ENCODE peak calls at places on chromosomes 13 and 19, in nine cellular contexts. I, H, N, F, K, W, O, Q and M are unnamed samples.

GRCh38 chr19:11115895-11116446 is 26.7 kb downstream of the LDLR start:
- DNase-seq in I (no peak), H (no peak), N (no peak), F (no peak), K (no peak), W (no peak), O (no peak), Q (no peak), M (no peak)

GRCh38 chr19:44719262-44719701 is 20.3 kb downstream of the CEACAM16 start:
- DNase-seq in I (no peak), H (no peak), N (no peak), F (no peak), K (no peak), W (no peak), O (no peak), Q (no peak), M (no peak)

GRCh38 chr13:33108620-33109019 is 92.4 kb downstream of the KL start:
- DNase-seq in I (no peak), H (no peak), N (no peak), F (peak), K (no peak), W (no peak), O (no peak), Q (no peak), M (no peak)

GRCh38 chr19:33902802-33903488 is 106.3 kb downstream of the KCTD15 start:
- DNase-seq in I (no peak), H (no peak), N (no peak), F (no peak), K (no peak), W (peak), O (no peak), Q (no peak), M (no peak)

GRCh38 chr13:74929436-74929835 is 552.5 kb downstream of the TBC1D4 start:
- DNase-seq in I (no peak), H (no peak), N (no peak), F (no peak), K (no peak), W (no peak), O (no peak), Q (no peak), M (no peak)

GRCh38 chr19:28420731-28421550 is 792.0 kb downstream of the UQCRFS1 start:
- DNase-seq in I (no peak), H (no peak), N (no peak), F (no peak), K (no peak), W (no peak), O (no peak), Q (no peak), M (no peak)

GRCh38 chr13:102779426-102780159 is 6.0 kb upstream of the TEX30 start:
- DNase-seq in I (no peak), H (no peak), N (no peak), F (peak), K (no peak), W (no peak), O (no peak), Q (no peak), M (no peak)

GRCh38 chr19:2867025-2867991 is at the start of gene ZNF556:
- DNase-seq in I (peak), H (no peak), N (no peak), F (no peak), K (no peak), W (peak), O (no peak), Q (no peak), M (no peak)

GRCh38 chr19:19105365-19106060 is 32.8 kb downstream of the TMEM161A start:
- DNase-seq in I (peak), H (no peak), N (peak), F (peak), K (peak), W (peak), O (no peak), Q (no peak), M (no peak)

GRCh38 chr19:3478409-3479176 is 1.7 kb downstream of the SMIM24 start:
- DNase-seq in I (no peak), H (no peak), N (no peak), F (no peak), K (no peak), W (no peak), O (peak), Q (no peak), M (no peak)

GRCh38 chr19:38848299-38849146 is 1.3 kb downstream of the HNRNPL start:
- DNase-seq in I (no peak), H (no peak), N (no peak), F (no peak), K (no peak), W (no peak), O (no peak), Q (no peak), M (no peak)

GRCh38 chr19:5006201-5006600 is 37.3 kb downstream of the KDM4B start:
- DNase-seq in I (no peak), H (no peak), N (no peak), F (peak), K (no peak), W (no peak), O (no peak), Q (no peak), M (no peak)

GRCh38 chr13:107545946-107546502 is 669.3 kb downstream of the LIG4 start:
- DNase-seq in I (no peak), H (no peak), N (no peak), F (no peak), K (no peak), W (no peak), O (no peak), Q (no peak), M (no peak)

GRCh38 chr19:15871570-15871969 is 26.3 kb downstream of the CYP4F2 start:
- DNase-seq in I (no peak), H (no peak), N (no peak), F (no peak), K (no peak), W (no peak), O (no peak), Q (peak), M (no peak)

GRCh38 chr19:46866407-46867132 is 5.8 kb downstream of the ARHGAP35 start:
- DNase-seq in I (no peak), H (no peak), N (no peak), F (no peak), K (no peak), W (peak), O (no peak), Q (no peak), M (no peak)

GRCh38 chr19:6738726-6739389 is 622 bp upstream of the TRIP10 start:
- DNase-seq in I (peak), H (no peak), N (peak), F (peak), K (peak), W (no peak), O (peak), Q (no peak), M (no peak)

GRCh38 chr19:45994456-45994988 is 745 bp upstream of the CCDC61 start:
- DNase-seq in I (no peak), H (no peak), N (no peak), F (peak), K (no peak), W (no peak), O (no peak), Q (no peak), M (no peak)

GRCh38 chr13:73059460-73060250 is 850 bp downstream of the KLF5 start:
- DNase-seq in I (peak), H (no peak), N (peak), F (no peak), K (peak), W (no peak), O (peak), Q (peak), M (peak)

GRCh38 chr19:35963514-35963913 is 27.3 kb downstream of the LRFN3 start:
- DNase-seq in I (peak), H (no peak), N (peak), F (peak), K (peak), W (peak), O (no peak), Q (no peak), M (no peak)

GRCh38 chr19:23470873-23471555 is 75.7 kb upstream of the ZNF91 start:
- DNase-seq in I (no peak), H (no peak), N (no peak), F (no peak), K (no peak), W (no peak), O (no peak), Q (no peak), M (no peak)

GRCh38 chr19:20165971-20166592 is 932 bp upstream of the ZNF486 start:
- DNase-seq in I (no peak), H (no peak), N (no peak), F (no peak), K (no peak), W (no peak), O (no peak), Q (no peak), M (no peak)

GRCh38 chr13:42078113-42078769 is 29.8 kb downstream of the DGKH start:
- DNase-seq in I (no peak), H (no peak), N (no peak), F (no peak), K (peak), W (peak), O (no peak), Q (no peak), M (no peak)

GRCh38 chr13:60583196-60583908 is 186.3 kb downstream of the TDRD3 start:
- DNase-seq in I (no peak), H (peak), N (no peak), F (peak), K (peak), W (no peak), O (peak), Q (no peak), M (no peak)

GRCh38 chr13:22812793-22813192 is 368.0 kb upstream of the SGCG start:
- DNase-seq in I (no peak), H (no peak), N (no peak), F (peak), K (no peak), W (peak), O (peak), Q (no peak), M (no peak)

GRCh38 chr13:66689628-66690027 is 540.5 kb downstream of the PCDH9 start:
- DNase-seq in I (no peak), H (no peak), N (no peak), F (peak), K (peak), W (peak), O (no peak), Q (no peak), M (no peak)
- TF ChIP-seq CTCF in I (no peak), H (peak), N (no peak), F (peak), K (peak), W (peak), O (no peak), Q (no peak), M (peak)

GRCh38 chr13:39656325-39656677 is 839 bp downstream of the COG6 start:
- DNase-seq in I (no peak), H (no peak), N (no peak), F (peak), K (peak), W (no peak), O (no peak), Q (no peak), M (no peak)

GRCh38 chr13:39655041-39655568 is 357 bp upstream of the COG6 start:
- DNase-seq in I (no peak), H (no peak), N (no peak), F (no peak), K (no peak), W (no peak), O (no peak), Q (no peak), M (no peak)

DNA sequence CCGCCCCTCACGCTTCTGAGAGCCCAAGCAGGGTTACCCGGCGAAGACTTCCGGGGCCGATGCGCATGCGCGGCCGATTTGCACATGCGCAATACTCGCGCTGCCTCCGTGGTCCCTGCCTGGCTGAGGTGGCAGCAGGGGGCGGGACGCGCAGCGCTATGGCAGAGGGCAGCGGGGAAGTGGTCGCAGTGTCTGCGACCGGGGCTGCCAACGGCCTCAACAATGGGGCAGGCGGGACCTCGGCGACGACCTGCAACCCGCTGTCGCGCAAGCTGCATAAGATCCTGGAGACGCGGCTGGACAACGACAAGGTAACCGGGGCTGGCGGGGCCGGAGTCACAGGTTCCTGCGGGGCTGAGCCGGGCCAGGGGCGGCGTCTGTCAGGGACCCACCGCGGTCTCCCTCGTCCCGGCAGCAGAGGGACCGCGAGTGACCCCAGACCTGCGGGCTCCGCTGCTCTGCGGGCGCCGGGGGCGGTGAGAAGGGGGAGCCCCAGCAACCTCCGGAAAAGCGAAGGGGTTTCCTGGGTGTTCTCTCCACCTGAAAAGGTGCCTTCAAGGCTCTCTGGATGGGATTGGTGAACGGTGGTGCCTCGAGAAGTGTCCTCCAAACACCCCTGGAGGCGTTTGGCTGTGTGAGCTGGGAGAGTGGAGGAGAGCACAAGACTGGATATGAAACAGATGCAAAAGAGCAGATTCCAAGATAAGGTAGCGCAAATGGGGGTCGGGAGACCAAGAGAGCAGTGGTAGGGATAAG is at the start of gene COG6:
- DNase-seq in I (peak), H (no peak), N (peak), F (peak), K (peak), W (peak), O (peak), Q (peak), M (peak)
- TF ChIP-seq CTCF in I (peak), H (peak), N (no peak), F (no peak), K (no peak), W (no peak), O (peak), Q (peak), M (peak)

GRCh38 chr19:17725422-17726078 is 6.3 kb downstream of the MAP1S start:
- DNase-seq in I (no peak), H (no peak), N (no peak), F (no peak), K (peak), W (no peak), O (no peak), Q (no peak), M (no peak)
- TF ChIP-seq CTCF in I (no peak), H (peak), N (peak), F (peak), K (peak), W (peak), O (no peak), Q (peak), M (peak)

GRCh38 chr19:41703602-41704293 is 4.7 kb upstream of the CEACAM5 start:
- DNase-seq in I (no peak), H (no peak), N (no peak), F (no peak), K (no peak), W (no peak), O (no peak), Q (no peak), M (no peak)
- TF ChIP-seq CTCF in I (no peak), H (no peak), N (no peak), F (no peak), K (no peak), W (no peak), O (no peak), Q (no peak), M (no peak)

GRCh38 chr13:45737571-45738002 is 35.5 kb downstream of the CBY2 start:
- DNase-seq in I (no peak), H (no peak), N (no peak), F (no peak), K (no peak), W (peak), O (no peak), Q (no peak), M (no peak)
- TF ChIP-seq CTCF in I (no peak), H (peak), N (peak), F (peak), K (peak), W (no peak), O (no peak), Q (no peak), M (peak)

DNA sequence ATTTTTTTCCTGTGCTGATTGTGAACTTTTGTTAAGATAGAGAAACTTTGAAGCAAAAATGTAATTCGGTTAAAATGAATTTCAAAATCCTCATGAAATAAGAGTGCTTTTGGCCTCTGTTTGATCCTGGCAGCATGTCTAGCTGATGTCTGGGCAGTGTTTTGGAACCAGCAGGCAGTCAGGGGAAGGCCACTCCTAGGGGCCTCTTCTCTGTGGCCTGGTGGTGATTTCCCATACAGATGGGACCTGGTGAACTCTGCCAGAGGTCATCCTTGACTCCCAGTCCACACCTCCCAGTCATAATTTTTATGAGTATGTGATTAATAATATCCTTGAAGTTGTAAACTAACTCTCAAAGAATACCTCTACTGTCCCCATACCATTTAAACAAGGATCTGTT is 226.6 kb downstream of the PCCA start:
- DNase-seq in I (no peak), H (no peak), N (no peak), F (no peak), K (no peak), W (no peak), O (no peak), Q (no peak), M (no peak)
- TF ChIP-seq CTCF in I (no peak), H (no peak), N (no peak), F (no peak), K (no peak), W (no peak), O (no peak), Q (no peak), M (no peak)